ENCODE peak calls at places on chromosomes 4 and X, in nine cellular contexts. V is activated T-helper 9 cell treated with anti-CD3 and anti-CD28 coated beads, Interleukin-2, amount 50 U/mL, for 16 hours; E is mesothelial cell of epicardium; C is EH; R is SW480; N is activated T-helper 1 cell treated with Interleukin-2 at 50 U/mL for 16 hours; S is T-helper 2 cell; K is GM23338; F is NCI-H1105. W is an unnamed sample.

GRCh38 chr4:137000432-137000831 is 531.9 kb downstream of the PCDH18 start:
- DNase-seq in C (no peak), R (no peak), E (no peak), N (no peak), F (no peak), V (no peak), K (no peak), S (no peak), W (no peak)

GRCh38 chrX:13201605-13202219 is 118.1 kb downstream of the ATXN3L start:
- DNase-seq in K (peak; percentile 75), N (no peak), S (no peak), F (no peak), E (no peak), V (no peak), R (no peak), C (no peak), W (no peak)

GRCh38 chrX:47158131-47158530 is 13.1 kb downstream of the RBM10 start:
- DNase-seq in F (no peak), N (no peak), S (no peak), R (no peak), C (no peak), K (peak; percentile 40), E (no peak), V (no peak), W (no peak)

GRCh38 chrX:153933751-153934472 is 925 bp downstream of the NAA10 start:
- DNase-seq in E (no peak), V (no peak), F (no peak), S (no peak), K (no peak), C (peak; percentile 73), R (no peak), N (no peak), W (no peak)

GRCh38 chr4:147865926-147866325 is 134.0 kb downstream of the ARHGAP10 start:
- DNase-seq in K (peak; percentile 76), F (no peak), V (no peak), N (no peak), C (peak; percentile 43), E (no peak), R (no peak), S (no peak), W (no peak)

GRCh38 chr4:61923179-61923578 is 723.1 kb downstream of the ADGRL3 start:
- DNase-seq in E (no peak), S (no peak), F (no peak), N (no peak), V (no peak), K (no peak), R (no peak), C (no peak), W (no peak)

GRCh38 chr4:18439306-18439705 is 417.8 kb upstream of the LCORL start:
- DNase-seq in R (no peak), E (no peak), V (no peak), S (no peak), K (no peak), N (no peak), F (no peak), C (no peak), W (no peak)

GRCh38 chr4:122854444-122854843 is 27.8 kb downstream of the FGF2 start:
- DNase-seq in N (no peak), F (no peak), R (no peak), E (no peak), V (no peak), C (peak; percentile 54), S (no peak), K (no peak), W (no peak)

GRCh38 chrX:48901069-48901468 is 3.3 kb downstream of the PQBP1 start:
- DNase-seq in C (no peak), R (no peak), F (no peak), K (no peak), S (no peak), E (no peak), N (no peak), V (no peak), W (no peak)

GRCh38 chr4:130576218-130576617 is 1480.3 kb downstream of the C4orf33 start:
- DNase-seq in E (no peak), F (no peak), N (no peak), S (no peak), C (no peak), K (no peak), V (no peak), R (no peak), W (no peak)

GRCh38 chrX:122133478-122133877 is 1050.6 kb upstream of the GRIA3 start:
- DNase-seq in F (no peak), R (no peak), V (no peak), E (no peak), S (no peak), K (no peak), N (no peak), C (no peak), W (no peak)

GRCh38 chrX:69503228-69503834 is 795 bp upstream of the NALF2 start:
- DNase-seq in F (peak; percentile 54), K (peak; percentile 81), N (no peak), E (no peak), C (no peak), V (no peak), R (no peak), S (no peak), W (no peak)

GRCh38 chr4:56727150-56727549 is 46.1 kb upstream of the HOPX start:
- DNase-seq in F (no peak), N (no peak), R (no peak), E (no peak), K (peak; percentile 6), V (no peak), S (no peak), C (no peak), W (no peak)

GRCh38 chr4:16043820-16044554 is 39.8 kb downstream of the PROM1 start:
- DNase-seq in F (peak; percentile 13), E (no peak), C (no peak), K (no peak), S (no peak), N (no peak), V (no peak), R (no peak), W (no peak)

GRCh38 chr4:185899833-185900232 is 87.8 kb upstream of the SORBS2 start:
- DNase-seq in S (no peak), K (no peak), E (no peak), V (no peak), N (no peak), R (no peak), C (no peak), F (no peak), W (no peak)

GRCh38 chr4:189769131-189769530 is 171.5 kb upstream of the FRG1 start:
- DNase-seq in N (no peak), F (no peak), R (no peak), E (no peak), S (no peak), V (no peak), C (no peak), K (peak; percentile 12), W (no peak)

GRCh38 chr4:26544421-26544820 is 39.5 kb upstream of the TBC1D19 start:
- DNase-seq in C (no peak), F (no peak), R (no peak), K (no peak), E (no peak), S (no peak), V (no peak), N (no peak), W (no peak)

GRCh38 chr4:150033937-150034336 is 44.3 kb upstream of the DCLK2 start:
- DNase-seq in V (no peak), K (no peak), R (no peak), N (no peak), E (no peak), F (peak; percentile 4), S (no peak), C (peak; percentile 46), W (no peak)

GRCh38 chr4:83947811-83948210 is 411.9 kb downstream of the GPAT3 start:
- DNase-seq in S (no peak), C (no peak), V (no peak), E (no peak), R (no peak), N (no peak), K (peak; percentile 28), F (no peak), W (no peak)

GRCh38 chrX:8755116-8755515 is 23.2 kb upstream of the ANOS1 start:
- DNase-seq in R (no peak), F (no peak), C (no peak), V (no peak), E (no peak), K (peak; percentile 73), S (no peak), N (no peak), W (no peak)

GRCh38 chr4:625631-626031 is 258 bp downstream of the PDE6B start:
- DNase-seq in F (no peak), N (no peak), C (no peak), V (no peak), K (no peak), R (no peak), E (no peak), S (no peak), W (no peak)

GRCh38 chr4:93031431-93032098 is 727.8 kb downstream of the GRID2 start:
- DNase-seq in S (no peak), C (no peak), R (no peak), E (no peak), F (no peak), N (no peak), K (no peak), V (no peak), W (no peak)